ENCODE peak calls at places on chromosomes 2 and 18, in six cellular contexts. One of them, this sample, is unnamed.

GRCh38 chr2:167925775-167926174 is 321.6 kb downstream of the STK39 start:
- DNase-seq in left lung: no peak
- DNase-seq in activated gamma-delta T cell: no peak
- DNase-seq in stimulated activated CD8-positive, alpha-beta memory T cell treated with anti-CD3 and anti-CD28 coated beads, Interleukin-4, amount 100 ng/mL, for 1 hour: no peak
- DNase-seq in KBM-7: no peak
- DNase-seq in fibroblast of mammary gland: no peak
- DNase-seq in this sample: no peak

GRCh38 chr2:111072220-111072871 is 48.4 kb upstream of the BCL2L11 start:
- DNase-seq in fibroblast of mammary gland: peak; percentile 83
- DNase-seq in left lung: no peak
- DNase-seq in KBM-7: no peak
- DNase-seq in activated gamma-delta T cell: no peak
- DNase-seq in stimulated activated CD8-positive, alpha-beta memory T cell treated with anti-CD3 and anti-CD28 coated beads, Interleukin-4, amount 100 ng/mL, for 1 hour: no peak
- DNase-seq in this sample: no peak

GRCh38 chr18:75113455-75113854 is 95.5 kb downstream of the PTGR3 start:
- DNase-seq in KBM-7: no peak
- DNase-seq in left lung: no peak
- DNase-seq in activated gamma-delta T cell: no peak
- DNase-seq in stimulated activated CD8-positive, alpha-beta memory T cell treated with anti-CD3 and anti-CD28 coated beads, Interleukin-4, amount 100 ng/mL, for 1 hour: no peak
- DNase-seq in fibroblast of mammary gland: no peak
- DNase-seq in this sample: no peak

GRCh38 chr2:46428911-46429436 is 50.4 kb upstream of the TMEM247 start:
- DNase-seq in activated gamma-delta T cell: no peak
- DNase-seq in stimulated activated CD8-positive, alpha-beta memory T cell treated with anti-CD3 and anti-CD28 coated beads, Interleukin-4, amount 100 ng/mL, for 1 hour: no peak
- DNase-seq in KBM-7: no peak
- DNase-seq in fibroblast of mammary gland: no peak
- DNase-seq in left lung: no peak
- DNase-seq in this sample: no peak

GRCh38 chr2:215364157-215365155 is 52.6 kb downstream of the ATIC start:
- DNase-seq in activated gamma-delta T cell: no peak
- DNase-seq in fibroblast of mammary gland: peak; percentile 57
- DNase-seq in KBM-7: no peak
- DNase-seq in left lung: no peak
- DNase-seq in stimulated activated CD8-positive, alpha-beta memory T cell treated with anti-CD3 and anti-CD28 coated beads, Interleukin-4, amount 100 ng/mL, for 1 hour: no peak
- DNase-seq in this sample: no peak

GRCh38 chr2:3624059-3624794 is 29.3 kb downstream of the COLEC11 start:
- DNase-seq in KBM-7: no peak
- DNase-seq in stimulated activated CD8-positive, alpha-beta memory T cell treated with anti-CD3 and anti-CD28 coated beads, Interleukin-4, amount 100 ng/mL, for 1 hour: no peak
- DNase-seq in activated gamma-delta T cell: no peak
- DNase-seq in left lung: no peak
- DNase-seq in fibroblast of mammary gland: no peak
- DNase-seq in this sample: no peak

GRCh38 chr2:207037813-207038212 is 98.5 kb downstream of the CPO start:
- DNase-seq in left lung: no peak
- DNase-seq in activated gamma-delta T cell: no peak
- DNase-seq in stimulated activated CD8-positive, alpha-beta memory T cell treated with anti-CD3 and anti-CD28 coated beads, Interleukin-4, amount 100 ng/mL, for 1 hour: no peak
- DNase-seq in fibroblast of mammary gland: peak; percentile 57
- DNase-seq in KBM-7: peak; percentile 14
- DNase-seq in this sample: no peak

GRCh38 chr2:58939388-58939787 is 698.3 kb upstream of the FANCL start:
- DNase-seq in fibroblast of mammary gland: peak; percentile 40
- DNase-seq in KBM-7: no peak
- DNase-seq in left lung: no peak
- DNase-seq in activated gamma-delta T cell: no peak
- DNase-seq in stimulated activated CD8-positive, alpha-beta memory T cell treated with anti-CD3 and anti-CD28 coated beads, Interleukin-4, amount 100 ng/mL, for 1 hour: no peak
- DNase-seq in this sample: no peak

GRCh38 chr2:132037527-132038178 is 124.1 kb downstream of the ANKRD30BL start:
- DNase-seq in fibroblast of mammary gland: peak; percentile 0
- DNase-seq in KBM-7: no peak
- DNase-seq in stimulated activated CD8-positive, alpha-beta memory T cell treated with anti-CD3 and anti-CD28 coated beads, Interleukin-4, amount 100 ng/mL, for 1 hour: no peak
- DNase-seq in left lung: no peak
- DNase-seq in activated gamma-delta T cell: no peak
- DNase-seq in this sample: no peak

GRCh38 chr2:40240067-40240466 is 211.8 kb downstream of the SLC8A1 start:
- DNase-seq in stimulated activated CD8-positive, alpha-beta memory T cell treated with anti-CD3 and anti-CD28 coated beads, Interleukin-4, amount 100 ng/mL, for 1 hour: no peak
- DNase-seq in left lung: peak; percentile 69
- DNase-seq in fibroblast of mammary gland: peak; percentile 96
- DNase-seq in KBM-7: no peak
- DNase-seq in activated gamma-delta T cell: no peak
- DNase-seq in this sample: no peak

GRCh38 chr2:170300993-170301392 is 123.0 kb downstream of the MYO3B start:
- DNase-seq in left lung: no peak
- DNase-seq in KBM-7: no peak
- DNase-seq in stimulated activated CD8-positive, alpha-beta memory T cell treated with anti-CD3 and anti-CD28 coated beads, Interleukin-4, amount 100 ng/mL, for 1 hour: no peak
- DNase-seq in fibroblast of mammary gland: no peak
- DNase-seq in activated gamma-delta T cell: no peak
- DNase-seq in this sample: no peak

GRCh38 chr2:177584293-177584692 is 191.7 kb downstream of the AGPS start:
- DNase-seq in stimulated activated CD8-positive, alpha-beta memory T cell treated with anti-CD3 and anti-CD28 coated beads, Interleukin-4, amount 100 ng/mL, for 1 hour: no peak
- DNase-seq in left lung: no peak
- DNase-seq in KBM-7: no peak
- DNase-seq in fibroblast of mammary gland: no peak
- DNase-seq in activated gamma-delta T cell: no peak
- DNase-seq in this sample: no peak

GRCh38 chr2:37593024-37593423 is 78.4 kb downstream of the CDC42EP3 start:
- DNase-seq in left lung: no peak
- DNase-seq in stimulated activated CD8-positive, alpha-beta memory T cell treated with anti-CD3 and anti-CD28 coated beads, Interleukin-4, amount 100 ng/mL, for 1 hour: no peak
- DNase-seq in fibroblast of mammary gland: no peak
- DNase-seq in KBM-7: no peak
- DNase-seq in activated gamma-delta T cell: no peak
- DNase-seq in this sample: no peak

GRCh38 chr18:48541026-48541746 is 2.4 kb downstream of the CTIF start:
- DNase-seq in left lung: peak; percentile 87
- DNase-seq in activated gamma-delta T cell: peak; percentile 17
- DNase-seq in KBM-7: peak; percentile 76
- DNase-seq in stimulated activated CD8-positive, alpha-beta memory T cell treated with anti-CD3 and anti-CD28 coated beads, Interleukin-4, amount 100 ng/mL, for 1 hour: no peak
- DNase-seq in fibroblast of mammary gland: peak; percentile 67
- DNase-seq in this sample: peak; percentile 23

GRCh38 chr2:38190542-38191218 is 114.7 kb upstream of the CYP1B1 start:
- DNase-seq in left lung: no peak
- DNase-seq in fibroblast of mammary gland: peak; percentile 92
- DNase-seq in KBM-7: peak; percentile 15
- DNase-seq in activated gamma-delta T cell: no peak
- DNase-seq in stimulated activated CD8-positive, alpha-beta memory T cell treated with anti-CD3 and anti-CD28 coated beads, Interleukin-4, amount 100 ng/mL, for 1 hour: no peak
- DNase-seq in this sample: no peak

GRCh38 chr2:47784349-47784851 is 1.5 kb downstream of the MSH6 start:
- DNase-seq in left lung: no peak
- DNase-seq in stimulated activated CD8-positive, alpha-beta memory T cell treated with anti-CD3 and anti-CD28 coated beads, Interleukin-4, amount 100 ng/mL, for 1 hour: no peak
- DNase-seq in KBM-7: no peak
- DNase-seq in activated gamma-delta T cell: no peak
- DNase-seq in fibroblast of mammary gland: peak; percentile 25
- DNase-seq in this sample: no peak

GRCh38 chr2:147844691-147845607 is at the start of gene ACVR2A:
- DNase-seq in stimulated activated CD8-positive, alpha-beta memory T cell treated with anti-CD3 and anti-CD28 coated beads, Interleukin-4, amount 100 ng/mL, for 1 hour: peak; percentile 11
- DNase-seq in left lung: no peak
- DNase-seq in fibroblast of mammary gland: peak; percentile 35
- DNase-seq in activated gamma-delta T cell: no peak
- DNase-seq in KBM-7: peak; percentile 57
- DNase-seq in this sample: peak; percentile 23

GRCh38 chr2:74689671-74690070 is 35.6 kb downstream of the SEMA4F start:
- DNase-seq in activated gamma-delta T cell: no peak
- DNase-seq in fibroblast of mammary gland: no peak
- DNase-seq in KBM-7: no peak
- DNase-seq in stimulated activated CD8-positive, alpha-beta memory T cell treated with anti-CD3 and anti-CD28 coated beads, Interleukin-4, amount 100 ng/mL, for 1 hour: no peak
- DNase-seq in left lung: no peak
- DNase-seq in this sample: no peak

GRCh38 chr2:68824831-68825230 is 46.4 kb downstream of the BMP10 start:
- DNase-seq in KBM-7: no peak
- DNase-seq in activated gamma-delta T cell: no peak
- DNase-seq in stimulated activated CD8-positive, alpha-beta memory T cell treated with anti-CD3 and anti-CD28 coated beads, Interleukin-4, amount 100 ng/mL, for 1 hour: no peak
- DNase-seq in left lung: no peak
- DNase-seq in fibroblast of mammary gland: peak; percentile 64
- DNase-seq in this sample: no peak

GRCh38 chr18:48790226-48790863 is 160.4 kb downstream of the SMAD7 start:
- DNase-seq in fibroblast of mammary gland: no peak
- DNase-seq in KBM-7: no peak
- DNase-seq in left lung: peak; percentile 91
- DNase-seq in activated gamma-delta T cell: no peak
- DNase-seq in stimulated activated CD8-positive, alpha-beta memory T cell treated with anti-CD3 and anti-CD28 coated beads, Interleukin-4, amount 100 ng/mL, for 1 hour: no peak
- DNase-seq in this sample: peak; percentile 8

GRCh38 chr2:239394978-239395377 is 5.8 kb downstream of the HDAC4 start:
- DNase-seq in KBM-7: no peak
- DNase-seq in activated gamma-delta T cell: no peak
- DNase-seq in stimulated activated CD8-positive, alpha-beta memory T cell treated with anti-CD3 and anti-CD28 coated beads, Interleukin-4, amount 100 ng/mL, for 1 hour: no peak
- DNase-seq in left lung: no peak
- DNase-seq in fibroblast of mammary gland: no peak
- DNase-seq in this sample: no peak

GRCh38 chr2:189022492-189022891 is 48.3 kb downstream of the COL3A1 start:
- DNase-seq in fibroblast of mammary gland: peak; percentile 96
- DNase-seq in stimulated activated CD8-positive, alpha-beta memory T cell treated with anti-CD3 and anti-CD28 coated beads, Interleukin-4, amount 100 ng/mL, for 1 hour: no peak
- DNase-seq in left lung: no peak
- DNase-seq in KBM-7: no peak
- DNase-seq in activated gamma-delta T cell: no peak
- DNase-seq in this sample: no peak

GRCh38 chr18:33576999-33577687 is 876 bp upstream of the ASXL3 start:
- DNase-seq in stimulated activated CD8-positive, alpha-beta memory T cell treated with anti-CD3 and anti-CD28 coated beads, Interleukin-4, amount 100 ng/mL, for 1 hour: no peak
- DNase-seq in fibroblast of mammary gland: no peak
- DNase-seq in left lung: no peak
- DNase-seq in activated gamma-delta T cell: no peak
- DNase-seq in KBM-7: no peak
- DNase-seq in this sample: no peak

This sample was measured in activated CD8-positive, alpha-beta memory T cell treated with anti-CD3 and anti-CD28 coated beads, Interleukin-2, amount 50 U/mL, for 4 hours.